ENCODE peak calls at places on chromosomes 12 and 14, in four cellular contexts. C is activated T-cell treated with anti-CD3 and anti-CD28 coated beads for 24 hours; P is activated naive CD4-positive, alpha-beta T cell treated with Interleukin-2 at 50 U/mL for 16 hours; T is tibial artery. I is an unnamed sample.

GRCh38 chr14:97641827-97642226 is 844.6 kb downstream of the VRK1 start:
- DNase-seq in C (no peak), P (no peak), T (peak; percentile 30), I (no peak)

GRCh38 chr12:23686095-23686494 is 263.4 kb downstream of the SOX5 start:
- DNase-seq in C (no peak), P (no peak), T (no peak), I (no peak)

GRCh38 chr14:94392510-94392935 is 4.1 kb upstream of the SERPINA1 start:
- DNase-seq in C (no peak), P (peak; percentile 21), T (peak; percentile 66), I (no peak)

GRCh38 chr12:77767335-77767734 is 63.4 kb upstream of the NAV3 start:
- DNase-seq in C (no peak), P (no peak), T (no peak), I (no peak)

GRCh38 chr12:45732250-45732649 is 2.7 kb downstream of the ARID2 start:
- DNase-seq in C (no peak), P (no peak), T (no peak), I (no peak)

GRCh38 chr12:4015225-4016076 is 142.3 kb upstream of the PARP11 start:
- DNase-seq in C (no peak), P (no peak), T (no peak), I (no peak)

GRCh38 chr12:127928615-127929014 is 338.4 kb upstream of the TMEM132C start:
- DNase-seq in C (no peak), P (no peak), T (no peak), I (no peak)

GRCh38 chr12:3214508-3215365 is 137.6 kb downstream of the TSPAN9 start:
- DNase-seq in C (no peak), P (no peak), T (no peak), I (no peak)

GRCh38 chr14:100037351-100037750 is 27.9 kb upstream of the EVL start:
- DNase-seq in C (no peak), P (no peak), T (no peak), I (no peak)

GRCh38 chr14:52117433-52117832 is 48.6 kb upstream of the NID2 start:
- DNase-seq in C (no peak), P (no peak), T (no peak), I (no peak)

GRCh38 chr14:21988413-21988812 is 314.8 kb upstream of the OR4E1 start:
- DNase-seq in C (no peak), P (no peak), T (no peak), I (no peak)

GRCh38 chr14:69814397-69814796 is 17.4 kb upstream of the SLC10A1 start:
- DNase-seq in C (no peak), P (no peak), T (no peak), I (no peak)

GRCh38 chr12:83451189-83451588 is 764.5 kb downstream of the TMTC2 start:
- DNase-seq in C (no peak), P (no peak), T (no peak), I (no peak)

GRCh38 chr12:14965221-14965620 is 3.8 kb upstream of the ARHGDIB start:
- DNase-seq in C (no peak), P (no peak), T (no peak), I (no peak)

GRCh38 chr12:117208206-117208605 is 17.9 kb upstream of the FBXO21 start:
- DNase-seq in C (no peak), P (no peak), T (no peak), I (no peak)

GRCh38 chr12:133129368-133130037 is 571 bp downstream of the ZNF891 start:
- DNase-seq in C (no peak), P (peak; percentile 3), T (no peak), I (no peak)

GRCh38 chr12:55797068-55797467 is 20.5 kb downstream of the SARNP start:
- DNase-seq in C (no peak), P (no peak), T (no peak), I (no peak)

GRCh38 chr12:69580074-69580473 is 5.2 kb upstream of the CCT2 start:
- DNase-seq in C (no peak), P (no peak), T (no peak), I (no peak)

GRCh38 chr12:32881107-32881506 is 15.5 kb downstream of the PKP2 start:
- DNase-seq in C (no peak), P (no peak), T (no peak), I (no peak)

GRCh38 chr12:98416845-98417244 is 98.5 kb upstream of the TMPO start:
- DNase-seq in C (no peak), P (no peak), T (no peak), I (no peak)

GRCh38 chr14:91834571-91834970 is 32.8 kb downstream of the TC2N start:
- DNase-seq in C (no peak), P (no peak), T (no peak), I (no peak)

GRCh38 chr12:8860165-8860961 is 37.9 kb downstream of the A2ML1 start:
- DNase-seq in C (peak; percentile 7), P (peak; percentile 20), T (peak; percentile 33), I (no peak)

GRCh38 chr14:52369305-52369781 is 55.2 kb downstream of the PTGER2 start:
- DNase-seq in C (no peak), P (no peak), T (no peak), I (no peak)

GRCh38 chr12:24742378-24742777 is 206.5 kb downstream of the BCAT1 start:
- DNase-seq in C (no peak), P (no peak), T (peak; percentile 64), I (no peak)

GRCh38 chr12:56029666-56030293 is 8.9 kb downstream of the IKZF4 start:
- DNase-seq in C (peak; percentile 36), P (peak; percentile 40), T (no peak), I (no peak)

GRCh38 chr12:47067778-47068431 is 11.5 kb upstream of the PCED1B start:
- DNase-seq in C (no peak), P (no peak), T (no peak), I (no peak)

GRCh38 chr14:60304509-60304908 is 55.5 kb downstream of the PPM1A start:
- DNase-seq in C (no peak), P (no peak), T (no peak), I (no peak)

GRCh38 chr12:3249081-3249800 is 172.1 kb downstream of the TSPAN9 start:
- DNase-seq in C (no peak), P (no peak), T (no peak), I (no peak)

GRCh38 chr12:31687101-31687527 is 27.6 kb downstream of the ETFBKMT start:
- DNase-seq in C (no peak), P (no peak), T (no peak), I (no peak)